ENCODE peak calls at places on chromosomes 2 and 18, in eight cellular contexts. V is MM.1S, Y is left lung, C is upper lobe of right lung, P is lower lobe of right lung, I is H1, H is mesenchymal stem cell, A is IMR-90. X is an unnamed sample.

GRCh38 chr2:136255648-136256461 is 137.9 kb upstream of the CXCR4 start:
- DNase-seq in V (no peak), P (no peak), H (no peak), A (no peak), Y (no peak), I (no peak), C (no peak), X (no peak)

GRCh38 chr18:45353530-45353929 is 261.7 kb upstream of the SLC14A2 start:
- DNase-seq in Y (no peak), H (no peak), V (no peak), A (no peak), I (no peak), P (no peak), C (no peak), X (no peak)

GRCh38 chr2:67215214-67215613 is 181.9 kb upstream of the ETAA1 start:
- DNase-seq in H (peak), I (peak), C (peak), A (peak), Y (no peak), V (no peak), P (peak), X (peak)

GRCh38 chr2:138249207-138249606 is 252.4 kb upstream of the SPOPL start:
- DNase-seq in H (no peak), I (no peak), A (no peak), Y (no peak), V (no peak), C (no peak), P (no peak), X (no peak)

GRCh38 chr18:46601338-46601908 is 55.6 kb downstream of the LOXHD1 start:
- DNase-seq in Y (no peak), H (no peak), P (no peak), I (no peak), V (no peak), A (no peak), C (no peak), X (no peak)

GRCh38 chr2:83953661-83954060 is 505.4 kb downstream of the SUCLG1 start:
- DNase-seq in A (no peak), V (no peak), H (no peak), Y (no peak), P (no peak), I (no peak), C (no peak), X (no peak)

GRCh38 chr2:235639885-235640284 is 146.0 kb downstream of the AGAP1 start:
- DNase-seq in I (no peak), C (no peak), Y (no peak), V (no peak), P (no peak), H (peak), A (no peak), X (no peak)

GRCh38 chr2:174048238-174048637 is 83.1 kb upstream of the SP3 start:
- DNase-seq in Y (no peak), A (no peak), I (no peak), V (peak), C (no peak), P (no peak), H (no peak), X (no peak)

GRCh38 chr2:44342854-44343253 is 18.4 kb downstream of the PREPL start:
- DNase-seq in A (peak), V (peak), Y (no peak), H (peak), C (no peak), I (no peak), P (no peak), X (no peak)

GRCh38 chr2:78309460-78309859 is 716.0 kb upstream of the REG3G start:
- DNase-seq in V (no peak), A (no peak), H (no peak), I (no peak), C (no peak), P (no peak), Y (no peak), X (no peak)

GRCh38 chr2:98463081-98463481 is 18.4 kb downstream of the INPP4A start:
- DNase-seq in I (no peak), H (no peak), V (peak), Y (peak), A (no peak), P (no peak), C (no peak), X (no peak)

GRCh38 chr2:237731663-237732062 is 66.9 kb upstream of the RBM44 start:
- DNase-seq in V (no peak), C (no peak), H (peak), A (peak), P (no peak), I (no peak), Y (no peak), X (peak)

GRCh38 chr18:45806226-45806625 is 19.2 kb upstream of the SIGLEC15 start:
- DNase-seq in H (peak), P (no peak), I (no peak), Y (no peak), V (no peak), A (peak), C (no peak), X (peak)

GRCh38 chr2:72142743-72143440 is 4.8 kb downstream of the CYP26B1 start:
- DNase-seq in A (peak), P (no peak), C (peak), V (no peak), I (no peak), H (peak), Y (peak), X (no peak)

GRCh38 chr18:12374398-12374797 is 2.6 kb downstream of the AFG3L2 start:
- DNase-seq in P (no peak), V (no peak), H (no peak), Y (no peak), I (no peak), C (no peak), A (no peak), X (no peak)

GRCh38 chr18:3114026-3114425 is 101.1 kb upstream of the LPIN2 start:
- DNase-seq in H (no peak), I (no peak), A (no peak), P (no peak), Y (no peak), C (no peak), V (no peak), X (no peak)

GRCh38 chr2:160221391-160222276 is 21.6 kb upstream of the ITGB6 start:
- DNase-seq in I (no peak), P (peak), V (no peak), A (peak), C (peak), Y (peak), H (peak), X (no peak)

GRCh38 chr2:12495247-12495868 is 221.4 kb upstream of the TRIB2 start:
- DNase-seq in C (no peak), I (no peak), Y (no peak), H (no peak), V (no peak), P (no peak), A (no peak), X (no peak)

GRCh38 chr2:63741884-63742583 is 99.7 kb upstream of the UGP2 start:
- DNase-seq in Y (no peak), C (no peak), H (peak), I (no peak), A (peak), V (no peak), P (no peak), X (peak)

GRCh38 chr2:8300216-8300615 is 381.6 kb upstream of the ID2 start:
- DNase-seq in V (no peak), C (no peak), H (no peak), A (no peak), Y (no peak), P (no peak), I (no peak), X (no peak)

GRCh38 chr2:215967590-215968373 is 45.6 kb downstream of the MREG start:
- DNase-seq in C (no peak), Y (no peak), H (no peak), A (peak), I (no peak), P (no peak), V (peak), X (no peak)

DNA sequence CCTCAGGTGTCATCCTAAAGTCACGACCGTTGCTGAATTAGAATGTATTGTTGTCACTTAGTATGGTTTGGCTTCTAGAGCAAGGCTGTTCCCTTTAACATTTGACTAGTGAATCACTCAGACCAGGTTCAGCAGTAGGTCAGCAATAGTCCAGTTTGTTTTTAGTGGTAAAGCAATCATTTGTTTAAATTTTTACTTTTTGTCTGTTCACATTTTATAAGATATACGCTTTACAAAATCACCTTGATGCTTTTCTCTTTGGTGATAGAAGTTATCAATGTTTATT is 1.2 kb downstream of the BABAM2 start:
- DNase-seq in H (no peak), A (peak), P (no peak), I (no peak), Y (no peak), V (no peak), C (no peak), X (no peak)
- H3K27ac ChIP-seq in H (no peak), A (no peak), P (no peak), I (no peak), Y (no peak), V (no peak), C (peak), X (peak)

GRCh38 chr2:18630101-18630500 is 40.7 kb upstream of the NT5C1B start:
- DNase-seq in P (no peak), V (no peak), Y (no peak), A (peak), H (no peak), I (no peak), C (no peak), X (peak)
- H3K27ac ChIP-seq in P (no peak), V (no peak), Y (no peak), A (no peak), H (no peak), I (no peak), C (no peak), X (peak)

GRCh38 chr18:26854292-26854881 is 11.1 kb downstream of the AQP4 start:
- DNase-seq in A (no peak), H (no peak), Y (no peak), C (no peak), V (no peak), I (no peak), P (no peak), X (no peak)
- H3K27ac ChIP-seq in A (no peak), H (no peak), Y (no peak), C (no peak), V (no peak), I (no peak), P (no peak), X (no peak)

GRCh38 chr2:228768818-228769217 is 502.3 kb downstream of the PID1 start:
- DNase-seq in P (no peak), Y (no peak), A (peak), H (peak), C (no peak), V (no peak), I (no peak), X (peak)
- H3K27ac ChIP-seq in P (no peak), Y (no peak), A (no peak), H (no peak), C (no peak), V (no peak), I (no peak), X (peak)